ENCODE peak calls at places on chromosomes 7 and 10, in seven cellular contexts. One of them, this sample, is unnamed.

GRCh38 chr10:15384154-15384553 is 13.1 kb upstream of the FAM171A1 start:
- DNase-seq in HCT116: no peak
- DNase-seq in K562: no peak
- DNase-seq in HepG2: no peak
- DNase-seq in SK-N-SH: no peak
- DNase-seq in GM12878: no peak
- DNase-seq in H1: no peak
- DNase-seq in this sample: no peak

GRCh38 chr10:89367529-89367928 is 10.3 kb upstream of the IFIT1B start:
- DNase-seq in HCT116: no peak
- DNase-seq in K562: no peak
- DNase-seq in HepG2: no peak
- DNase-seq in SK-N-SH: no peak
- DNase-seq in GM12878: peak; percentile 92
- DNase-seq in H1: no peak
- DNase-seq in this sample: no peak

GRCh38 chr7:93973134-93973533 is 31.0 kb downstream of the BET1 start:
- DNase-seq in HCT116: no peak
- DNase-seq in K562: no peak
- DNase-seq in HepG2: no peak
- DNase-seq in SK-N-SH: no peak
- DNase-seq in GM12878: no peak
- DNase-seq in H1: no peak
- DNase-seq in this sample: no peak

GRCh38 chr7:100418930-100419659 is 9.4 kb downstream of the ZCWPW1 start:
- DNase-seq in HCT116: no peak
- DNase-seq in K562: no peak
- DNase-seq in HepG2: no peak
- DNase-seq in SK-N-SH: no peak
- DNase-seq in GM12878: no peak
- DNase-seq in H1: no peak
- DNase-seq in this sample: no peak

GRCh38 chr7:92634125-92634710 is 44.0 kb upstream of the FAM133B start:
- DNase-seq in HCT116: no peak
- DNase-seq in K562: peak; percentile 13
- DNase-seq in HepG2: no peak
- DNase-seq in SK-N-SH: no peak
- DNase-seq in GM12878: no peak
- DNase-seq in H1: no peak
- DNase-seq in this sample: no peak

GRCh38 chr7:13849528-13849892 is 140.0 kb downstream of the ETV1 start:
- DNase-seq in HCT116: no peak
- DNase-seq in K562: no peak
- DNase-seq in HepG2: no peak
- DNase-seq in SK-N-SH: no peak
- DNase-seq in GM12878: no peak
- DNase-seq in H1: no peak
- DNase-seq in this sample: no peak

GRCh38 chr7:99624487-99624886 is 7.7 kb downstream of the ZSCAN25 start:
- DNase-seq in HCT116: no peak
- DNase-seq in K562: no peak
- DNase-seq in HepG2: no peak
- DNase-seq in SK-N-SH: no peak
- DNase-seq in GM12878: no peak
- DNase-seq in H1: no peak
- DNase-seq in this sample: no peak

GRCh38 chr10:88209837-88210552 is 346.6 kb downstream of the PTEN start:
- DNase-seq in HCT116: no peak
- DNase-seq in K562: no peak
- DNase-seq in HepG2: no peak
- DNase-seq in SK-N-SH: no peak
- DNase-seq in GM12878: no peak
- DNase-seq in H1: no peak
- DNase-seq in this sample: peak; percentile 24

GRCh38 chr7:151005566-151005965 is 14.7 kb downstream of the NOS3 start:
- DNase-seq in HCT116: no peak
- DNase-seq in K562: no peak
- DNase-seq in HepG2: no peak
- DNase-seq in SK-N-SH: no peak
- DNase-seq in GM12878: no peak
- DNase-seq in H1: no peak
- DNase-seq in this sample: no peak

GRCh38 chr7:107715531-107715930 is 28.4 kb upstream of the CBLL1 start:
- DNase-seq in HCT116: no peak
- DNase-seq in K562: no peak
- DNase-seq in HepG2: no peak
- DNase-seq in SK-N-SH: no peak
- DNase-seq in GM12878: no peak
- DNase-seq in H1: no peak
- DNase-seq in this sample: no peak

GRCh38 chr7:114158275-114158674 is 239.5 kb upstream of the PPP1R3A start:
- DNase-seq in HCT116: no peak
- DNase-seq in K562: no peak
- DNase-seq in HepG2: no peak
- DNase-seq in SK-N-SH: no peak
- DNase-seq in GM12878: no peak
- DNase-seq in H1: no peak
- DNase-seq in this sample: no peak

GRCh38 chr7:104264281-104264680 is 56.5 kb upstream of the ORC5 start:
- DNase-seq in HCT116: no peak
- DNase-seq in K562: no peak
- DNase-seq in HepG2: no peak
- DNase-seq in SK-N-SH: no peak
- DNase-seq in GM12878: no peak
- DNase-seq in H1: no peak
- DNase-seq in this sample: no peak

GRCh38 chr7:90824386-90825307 is 228.5 kb downstream of the CDK14 start:
- DNase-seq in HCT116: no peak
- DNase-seq in K562: no peak
- DNase-seq in HepG2: no peak
- DNase-seq in SK-N-SH: no peak
- DNase-seq in GM12878: no peak
- DNase-seq in H1: no peak
- DNase-seq in this sample: no peak

GRCh38 chr10:106043833-106044232 is 1120.7 kb downstream of the SORCS1 start:
- DNase-seq in HCT116: no peak
- DNase-seq in K562: no peak
- DNase-seq in HepG2: no peak
- DNase-seq in SK-N-SH: no peak
- DNase-seq in GM12878: no peak
- DNase-seq in H1: no peak
- DNase-seq in this sample: no peak

GRCh38 chr10:114556236-114557122 is 101.6 kb downstream of the ABLIM1 start:
- DNase-seq in HCT116: no peak
- DNase-seq in K562: no peak
- DNase-seq in HepG2: peak; percentile 68
- DNase-seq in SK-N-SH: no peak
- DNase-seq in GM12878: no peak
- DNase-seq in H1: no peak
- DNase-seq in this sample: no peak

GRCh38 chr7:74430961-74431466 is 22.7 kb upstream of the GTF2IRD1 start:
- DNase-seq in HCT116: no peak
- DNase-seq in K562: no peak
- DNase-seq in HepG2: no peak
- DNase-seq in SK-N-SH: no peak
- DNase-seq in GM12878: no peak
- DNase-seq in H1: no peak
- DNase-seq in this sample: no peak
- TF ChIP-seq JUND in HCT116: no peak
- TF ChIP-seq JUND in K562: no peak
- TF ChIP-seq JUND in HepG2: no peak
- TF ChIP-seq JUND in SK-N-SH: no peak
- TF ChIP-seq JUND in GM12878: no peak
- TF ChIP-seq JUND in H1: no peak
- TF ChIP-seq JUND in this sample: no peak

GRCh38 chr7:70736715-70737460 is 395.1 kb upstream of the GALNT17 start:
- DNase-seq in HCT116: no peak
- DNase-seq in K562: no peak
- DNase-seq in HepG2: no peak
- DNase-seq in SK-N-SH: peak; percentile 41
- DNase-seq in GM12878: no peak
- DNase-seq in H1: no peak
- DNase-seq in this sample: no peak

GRCh38 chr7:70733115-70733514 is 398.8 kb upstream of the GALNT17 start:
- DNase-seq in HCT116: no peak
- DNase-seq in K562: no peak
- DNase-seq in HepG2: no peak
- DNase-seq in SK-N-SH: no peak
- DNase-seq in GM12878: no peak
- DNase-seq in H1: no peak
- DNase-seq in this sample: no peak

GRCh38 chr7:70735313-70735712 is 396.6 kb upstream of the GALNT17 start:
- DNase-seq in HCT116: no peak
- DNase-seq in K562: no peak
- DNase-seq in HepG2: no peak
- DNase-seq in SK-N-SH: no peak
- DNase-seq in GM12878: no peak
- DNase-seq in H1: no peak
- DNase-seq in this sample: no peak

GRCh38 chr7:70738080-70738479 is 393.9 kb upstream of the GALNT17 start:
- DNase-seq in HCT116: no peak
- DNase-seq in K562: no peak
- DNase-seq in HepG2: no peak
- DNase-seq in SK-N-SH: no peak
- DNase-seq in GM12878: no peak
- DNase-seq in H1: no peak
- DNase-seq in this sample: peak; percentile 59

DNA sequence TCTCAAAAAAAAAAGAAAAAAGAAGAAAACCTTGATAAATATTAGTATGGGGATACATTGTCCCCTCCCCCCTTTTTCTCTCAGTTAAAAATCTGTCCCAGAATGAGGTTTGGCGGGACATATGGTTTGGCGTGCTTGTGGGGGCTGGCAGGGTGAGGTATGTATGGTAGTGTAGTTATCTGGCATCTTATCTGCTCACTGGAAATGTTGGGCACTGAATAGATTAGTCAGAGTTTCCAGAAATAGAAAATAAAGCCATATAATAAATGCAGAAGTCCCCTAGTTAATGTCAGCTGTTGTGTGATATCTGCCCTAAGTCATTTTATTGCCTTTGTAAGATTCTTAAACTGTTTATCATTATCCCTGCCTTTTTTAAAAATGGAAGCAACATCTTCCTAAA is 397.5 kb upstream of the GALNT17 start:
- DNase-seq in HCT116: no peak
- DNase-seq in K562: no peak
- DNase-seq in HepG2: no peak
- DNase-seq in SK-N-SH: peak; percentile 43
- DNase-seq in GM12878: no peak
- DNase-seq in H1: no peak
- DNase-seq in this sample: no peak
- TF ChIP-seq JUND in HCT116: no peak
- TF ChIP-seq JUND in K562: no peak
- TF ChIP-seq JUND in HepG2: no peak
- TF ChIP-seq JUND in SK-N-SH: peak; percentile 95
- TF ChIP-seq JUND in GM12878: no peak
- TF ChIP-seq JUND in H1: no peak
- TF ChIP-seq JUND in this sample: no peak

DNA sequence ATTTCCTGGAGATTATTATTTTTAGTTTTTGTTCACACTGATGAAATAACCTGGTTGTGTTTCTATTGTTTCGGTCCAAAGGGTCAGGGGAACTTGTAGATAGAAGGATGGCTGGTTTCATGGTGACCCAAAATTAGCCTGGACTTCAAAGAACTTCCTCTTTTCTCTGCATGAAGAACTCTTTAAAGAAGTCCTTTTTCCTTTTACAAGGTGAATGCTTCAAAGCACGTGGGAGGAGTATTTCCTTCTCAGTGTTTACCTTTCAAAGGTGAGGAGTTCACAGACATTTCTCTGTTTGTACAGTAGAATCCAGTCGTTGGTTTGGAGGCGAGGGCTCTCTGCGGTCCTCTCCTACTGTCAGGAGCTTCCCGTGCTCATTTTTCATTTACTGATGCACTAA is 561.7 kb downstream of the GATA3 start:
- DNase-seq in HCT116: no peak
- DNase-seq in K562: no peak
- DNase-seq in HepG2: peak; percentile 28
- DNase-seq in SK-N-SH: no peak
- DNase-seq in GM12878: peak; percentile 19
- DNase-seq in H1: no peak
- DNase-seq in this sample: peak; percentile 87
- TF ChIP-seq JUND in HCT116: no peak
- TF ChIP-seq JUND in K562: no peak
- TF ChIP-seq JUND in HepG2: no peak
- TF ChIP-seq JUND in SK-N-SH: no peak
- TF ChIP-seq JUND in GM12878: no peak
- TF ChIP-seq JUND in H1: no peak
- TF ChIP-seq JUND in this sample: no peak

GRCh38 chr7:510782-511281 is 8.8 kb downstream of the PDGFA start:
- DNase-seq in HCT116: no peak
- DNase-seq in K562: no peak
- DNase-seq in HepG2: no peak
- DNase-seq in SK-N-SH: no peak
- DNase-seq in GM12878: no peak
- DNase-seq in H1: no peak
- DNase-seq in this sample: no peak

GRCh38 chr7:512146-512510 is 7.5 kb downstream of the PDGFA start:
- DNase-seq in HCT116: no peak
- DNase-seq in K562: no peak
- DNase-seq in HepG2: no peak
- DNase-seq in SK-N-SH: no peak
- DNase-seq in GM12878: no peak
- DNase-seq in H1: no peak
- DNase-seq in this sample: no peak

GRCh38 chr7:512541-513311 is 6.9 kb downstream of the PDGFA start:
- DNase-seq in HCT116: no peak
- DNase-seq in K562: no peak
- DNase-seq in HepG2: no peak
- DNase-seq in SK-N-SH: no peak
- DNase-seq in GM12878: no peak
- DNase-seq in H1: no peak
- DNase-seq in this sample: no peak

GRCh38 chr7:510061-510481 is 9.6 kb downstream of the PDGFA start:
- DNase-seq in HCT116: no peak
- DNase-seq in K562: no peak
- DNase-seq in HepG2: no peak
- DNase-seq in SK-N-SH: no peak
- DNase-seq in GM12878: no peak
- DNase-seq in H1: no peak
- DNase-seq in this sample: no peak

DNA sequence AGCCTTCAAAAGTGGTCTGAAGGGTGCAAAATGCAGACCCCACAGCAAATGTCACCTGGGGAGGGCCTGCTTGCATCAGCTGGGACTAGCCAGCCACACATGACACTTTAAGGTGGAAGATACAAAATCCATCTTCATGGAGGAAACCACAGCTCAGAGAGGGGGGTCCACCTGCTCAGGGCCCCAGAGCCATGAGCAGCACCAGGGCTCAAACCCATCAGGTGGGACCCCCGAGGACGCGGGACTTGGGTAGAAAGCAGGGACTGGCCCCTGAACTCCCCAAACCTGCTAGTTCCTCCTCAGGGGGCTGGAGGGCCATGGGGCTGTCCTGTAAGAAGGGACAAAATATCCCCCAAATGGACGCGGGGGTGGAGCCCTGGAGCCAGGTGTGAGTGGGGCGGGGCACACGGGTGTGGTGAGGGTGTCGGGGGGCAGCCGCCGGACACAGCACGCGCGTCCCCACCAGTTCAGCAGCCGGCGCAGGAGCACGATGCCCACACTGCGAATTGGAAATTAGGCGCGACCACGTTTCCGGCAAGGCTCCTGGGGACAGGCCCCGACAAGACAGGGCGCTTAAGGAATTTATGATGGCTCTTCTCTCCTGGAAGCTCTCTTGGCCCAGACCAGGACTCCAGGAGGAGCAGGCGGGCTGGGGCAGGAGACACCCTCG is 8.0 kb downstream of the PDGFA start:
- DNase-seq in HCT116: no peak
- DNase-seq in K562: no peak
- DNase-seq in HepG2: no peak
- DNase-seq in SK-N-SH: no peak
- DNase-seq in GM12878: no peak
- DNase-seq in H1: no peak
- DNase-seq in this sample: no peak
- TF ChIP-seq JUND in HCT116: no peak
- TF ChIP-seq JUND in K562: no peak
- TF ChIP-seq JUND in HepG2: no peak
- TF ChIP-seq JUND in SK-N-SH: no peak
- TF ChIP-seq JUND in GM12878: no peak
- TF ChIP-seq JUND in H1: no peak
- TF ChIP-seq JUND in this sample: no peak